ENCODE peak calls at places on chromosomes 16 and 17, in eight cellular contexts. Y, J, P, N, X, U, Q and E are unnamed samples.

GRCh38 chr16:88533945-88534641 is 36.1 kb upstream of the ZC3H18 start:
- DNase-seq in Y (no peak), J (peak), P (peak), N (peak), X (peak), U (peak), Q (peak), E (peak)

GRCh38 chr16:10558746-10559641 is 21.4 kb downstream of the EMP2 start:
- DNase-seq in Y (peak), J (no peak), P (no peak), N (no peak), X (no peak), U (peak), Q (peak), E (no peak)

GRCh38 chr16:10390330-10390729 is 4.5 kb downstream of the ATF7IP2 start:
- DNase-seq in Y (no peak), J (no peak), P (no peak), N (no peak), X (no peak), U (no peak), Q (no peak), E (no peak)

GRCh38 chr17:19270347-19270950 is 33.3 kb downstream of the EPN2 start:
- DNase-seq in Y (no peak), J (no peak), P (no peak), N (no peak), X (peak), U (no peak), Q (no peak), E (no peak)

GRCh38 chr17:78790552-78790951 is 8.5 kb upstream of the CYTH1 start:
- DNase-seq in Y (no peak), J (no peak), P (no peak), N (no peak), X (no peak), U (peak), Q (no peak), E (no peak)

GRCh38 chr17:7177210-7177953 is 1.8 kb downstream of the ASGR1 start:
- DNase-seq in Y (no peak), J (peak), P (peak), N (peak), X (peak), U (peak), Q (no peak), E (peak)

GRCh38 chr17:42201155-42201772 is 7.0 kb upstream of the GHDC start:
- DNase-seq in Y (no peak), J (no peak), P (no peak), N (no peak), X (no peak), U (no peak), Q (no peak), E (no peak)

GRCh38 chr17:2435181-2435741 is 34.4 kb upstream of the MNT start:
- DNase-seq in Y (no peak), J (no peak), P (peak), N (no peak), X (no peak), U (no peak), Q (no peak), E (no peak)

GRCh38 chr17:48051706-48052486 is 3.7 kb downstream of the NFE2L1 start:
- DNase-seq in Y (peak), J (no peak), P (no peak), N (no peak), X (no peak), U (peak), Q (no peak), E (no peak)

GRCh38 chr17:17935321-17936271 is 36.6 kb downstream of the TOM1L2 start:
- DNase-seq in Y (no peak), J (no peak), P (no peak), N (no peak), X (no peak), U (no peak), Q (no peak), E (peak)

GRCh38 chr17:31408586-31408985 is 17.1 kb downstream of the RAB11FIP4 start:
- DNase-seq in Y (no peak), J (no peak), P (no peak), N (no peak), X (no peak), U (no peak), Q (no peak), E (no peak)

GRCh38 chr16:22161999-22162657 is at the start of gene SDR42E2:
- DNase-seq in Y (no peak), J (no peak), P (no peak), N (no peak), X (peak), U (no peak), Q (no peak), E (no peak)

GRCh38 chr17:19714542-19715411 is 1.6 kb downstream of the SLC47A2 start:
- DNase-seq in Y (no peak), J (no peak), P (no peak), N (no peak), X (no peak), U (peak), Q (no peak), E (no peak)

GRCh38 chr17:19341641-19342610 is 20.6 kb downstream of the B9D1 start:
- DNase-seq in Y (no peak), J (no peak), P (no peak), N (no peak), X (no peak), U (peak), Q (no peak), E (no peak)

GRCh38 chr17:62641101-62641500 is 13.6 kb downstream of the MRC2 start:
- DNase-seq in Y (no peak), J (no peak), P (no peak), N (no peak), X (no peak), U (no peak), Q (no peak), E (no peak)

GRCh38 chr17:31391496-31391949 is at the start of gene RAB11FIP4:
- DNase-seq in Y (no peak), J (no peak), P (no peak), N (no peak), X (peak), U (no peak), Q (no peak), E (no peak)

GRCh38 chr16:62445909-62446308 is 409.7 kb upstream of the CDH8 start:
- DNase-seq in Y (no peak), J (no peak), P (no peak), N (no peak), X (no peak), U (no peak), Q (no peak), E (no peak)